ENCODE peak calls at places on chromosome 13, in ten cellular contexts. One of them, this sample, is unnamed. For H3K4me1, the result is how much of the 10 kb centered on the place peaks cover.

GRCh38 chr13:105007166-105007808 is 1528.2 kb downstream of the EFNB2 start:
- DNase-seq in GM23338: no peak
- DNase-seq in transverse colon: no peak
- DNase-seq in breast epithelium: no peak
- DNase-seq in sigmoid colon: no peak
- DNase-seq in endothelial cell of umbilical vein: peak
- DNase-seq in suprapubic skin: no peak
- DNase-seq in H1: no peak
- DNase-seq in stomach: no peak
- DNase-seq in upper lobe of left lung: no peak
- DNase-seq in this sample: no peak

GRCh38 chr13:87792878-87793277 is 121.7 kb downstream of the SLITRK5 start:
- DNase-seq in GM23338: peak
- DNase-seq in transverse colon: no peak
- DNase-seq in breast epithelium: no peak
- DNase-seq in sigmoid colon: no peak
- DNase-seq in endothelial cell of umbilical vein: no peak
- DNase-seq in suprapubic skin: no peak
- DNase-seq in H1: peak
- DNase-seq in stomach: no peak
- DNase-seq in upper lobe of left lung: no peak
- DNase-seq in this sample: no peak

GRCh38 chr13:73681015-73681414 is 453.2 kb downstream of the KLF12 start:
- DNase-seq in GM23338: no peak
- DNase-seq in transverse colon: no peak
- DNase-seq in breast epithelium: no peak
- DNase-seq in sigmoid colon: no peak
- DNase-seq in endothelial cell of umbilical vein: no peak
- DNase-seq in suprapubic skin: no peak
- DNase-seq in H1: no peak
- DNase-seq in stomach: no peak
- DNase-seq in upper lobe of left lung: no peak
- DNase-seq in this sample: no peak

GRCh38 chr13:77946522-77946921 is 27.9 kb upstream of the EDNRB start:
- DNase-seq in GM23338: no peak
- DNase-seq in transverse colon: no peak
- DNase-seq in breast epithelium: no peak
- DNase-seq in sigmoid colon: no peak
- DNase-seq in endothelial cell of umbilical vein: peak
- DNase-seq in suprapubic skin: no peak
- DNase-seq in H1: no peak
- DNase-seq in stomach: no peak
- DNase-seq in upper lobe of left lung: no peak
- DNase-seq in this sample: no peak

GRCh38 chr13:80939581-80939980 is 598.7 kb upstream of the SPRY2 start:
- DNase-seq in GM23338: peak
- DNase-seq in transverse colon: no peak
- DNase-seq in breast epithelium: no peak
- DNase-seq in sigmoid colon: no peak
- DNase-seq in endothelial cell of umbilical vein: no peak
- DNase-seq in suprapubic skin: no peak
- DNase-seq in H1: no peak
- DNase-seq in stomach: no peak
- DNase-seq in upper lobe of left lung: no peak
- DNase-seq in this sample: no peak

GRCh38 chr13:105059786-105060185 is 1475.7 kb downstream of the EFNB2 start:
- DNase-seq in GM23338: no peak
- DNase-seq in transverse colon: no peak
- DNase-seq in breast epithelium: no peak
- DNase-seq in sigmoid colon: no peak
- DNase-seq in endothelial cell of umbilical vein: no peak
- DNase-seq in suprapubic skin: no peak
- DNase-seq in H1: no peak
- DNase-seq in stomach: no peak
- DNase-seq in upper lobe of left lung: no peak
- DNase-seq in this sample: no peak

GRCh38 chr13:73492811-73493210 is 434.0 kb downstream of the KLF5 start:
- DNase-seq in GM23338: no peak
- DNase-seq in transverse colon: no peak
- DNase-seq in breast epithelium: no peak
- DNase-seq in sigmoid colon: no peak
- DNase-seq in endothelial cell of umbilical vein: no peak
- DNase-seq in suprapubic skin: no peak
- DNase-seq in H1: no peak
- DNase-seq in stomach: no peak
- DNase-seq in upper lobe of left lung: no peak
- DNase-seq in this sample: no peak

GRCh38 chr13:43185206-43185605 is 161.8 kb downstream of the DNAJC15 start:
- DNase-seq in GM23338: no peak
- DNase-seq in transverse colon: no peak
- DNase-seq in breast epithelium: no peak
- DNase-seq in sigmoid colon: no peak
- DNase-seq in endothelial cell of umbilical vein: no peak
- DNase-seq in suprapubic skin: no peak
- DNase-seq in H1: no peak
- DNase-seq in stomach: no peak
- DNase-seq in upper lobe of left lung: no peak
- DNase-seq in this sample: no peak

GRCh38 chr13:84653915-84654534 is 771.8 kb upstream of the SLITRK1 start:
- DNase-seq in GM23338: no peak
- DNase-seq in transverse colon: no peak
- DNase-seq in breast epithelium: no peak
- DNase-seq in sigmoid colon: no peak
- DNase-seq in endothelial cell of umbilical vein: no peak
- DNase-seq in suprapubic skin: no peak
- DNase-seq in H1: no peak
- DNase-seq in stomach: no peak
- DNase-seq in upper lobe of left lung: no peak
- DNase-seq in this sample: no peak

GRCh38 chr13:37484056-37484455 is 114.5 kb downstream of the POSTN start:
- DNase-seq in GM23338: no peak
- DNase-seq in transverse colon: no peak
- DNase-seq in breast epithelium: no peak
- DNase-seq in sigmoid colon: no peak
- DNase-seq in endothelial cell of umbilical vein: no peak
- DNase-seq in suprapubic skin: no peak
- DNase-seq in H1: no peak
- DNase-seq in stomach: no peak
- DNase-seq in upper lobe of left lung: no peak
- DNase-seq in this sample: no peak

GRCh38 chr13:78382946-78383542 is 220.3 kb downstream of the POU4F1 start:
- DNase-seq in GM23338: no peak
- DNase-seq in transverse colon: no peak
- DNase-seq in breast epithelium: no peak
- DNase-seq in sigmoid colon: no peak
- DNase-seq in endothelial cell of umbilical vein: peak
- DNase-seq in suprapubic skin: no peak
- DNase-seq in H1: no peak
- DNase-seq in stomach: no peak
- DNase-seq in upper lobe of left lung: no peak
- DNase-seq in this sample: no peak

GRCh38 chr13:47474326-47474725 is 526.7 kb downstream of the SUCLA2 start:
- DNase-seq in GM23338: no peak
- DNase-seq in transverse colon: no peak
- DNase-seq in breast epithelium: no peak
- DNase-seq in sigmoid colon: no peak
- DNase-seq in endothelial cell of umbilical vein: no peak
- DNase-seq in suprapubic skin: no peak
- DNase-seq in H1: no peak
- DNase-seq in stomach: no peak
- DNase-seq in upper lobe of left lung: no peak
- DNase-seq in this sample: no peak

GRCh38 chr13:70585109-70585508 is 476.9 kb upstream of the KLHL1 start:
- DNase-seq in GM23338: no peak
- DNase-seq in transverse colon: no peak
- DNase-seq in breast epithelium: no peak
- DNase-seq in sigmoid colon: no peak
- DNase-seq in endothelial cell of umbilical vein: no peak
- DNase-seq in suprapubic skin: no peak
- DNase-seq in H1: no peak
- DNase-seq in stomach: no peak
- DNase-seq in upper lobe of left lung: no peak
- DNase-seq in this sample: no peak

GRCh38 chr13:107678075-107678689 is 537.2 kb downstream of the LIG4 start:
- DNase-seq in GM23338: peak
- DNase-seq in transverse colon: no peak
- DNase-seq in breast epithelium: no peak
- DNase-seq in sigmoid colon: no peak
- DNase-seq in endothelial cell of umbilical vein: no peak
- DNase-seq in suprapubic skin: no peak
- DNase-seq in H1: no peak
- DNase-seq in stomach: no peak
- DNase-seq in upper lobe of left lung: no peak
- DNase-seq in this sample: no peak

GRCh38 chr13:24851546-24851945 is 87.6 kb downstream of the RNF17 start:
- DNase-seq in GM23338: no peak
- DNase-seq in transverse colon: no peak
- DNase-seq in breast epithelium: no peak
- DNase-seq in sigmoid colon: no peak
- DNase-seq in endothelial cell of umbilical vein: no peak
- DNase-seq in suprapubic skin: no peak
- DNase-seq in H1: no peak
- DNase-seq in stomach: no peak
- DNase-seq in upper lobe of left lung: no peak
- DNase-seq in this sample: no peak
- TF ChIP-seq POLR2AphosphoS5 in GM23338: no peak
- TF ChIP-seq POLR2AphosphoS5 in transverse colon: no peak
- TF ChIP-seq POLR2AphosphoS5 in breast epithelium: no peak
- TF ChIP-seq POLR2AphosphoS5 in sigmoid colon: no peak
- TF ChIP-seq POLR2AphosphoS5 in endothelial cell of umbilical vein: no peak
- TF ChIP-seq POLR2AphosphoS5 in suprapubic skin: no peak
- TF ChIP-seq POLR2AphosphoS5 in H1: no peak
- TF ChIP-seq POLR2AphosphoS5 in stomach: peak
- TF ChIP-seq POLR2AphosphoS5 in upper lobe of left lung: no peak
- TF ChIP-seq POLR2AphosphoS5 in this sample: no peak

GRCh38 chr13:25109341-25109740 is 13.4 kb downstream of the PABPC3 start:
- DNase-seq in GM23338: no peak
- DNase-seq in transverse colon: no peak
- DNase-seq in breast epithelium: no peak
- DNase-seq in sigmoid colon: no peak
- DNase-seq in endothelial cell of umbilical vein: no peak
- DNase-seq in suprapubic skin: no peak
- DNase-seq in H1: no peak
- DNase-seq in stomach: no peak
- DNase-seq in upper lobe of left lung: no peak
- DNase-seq in this sample: no peak

DNA sequence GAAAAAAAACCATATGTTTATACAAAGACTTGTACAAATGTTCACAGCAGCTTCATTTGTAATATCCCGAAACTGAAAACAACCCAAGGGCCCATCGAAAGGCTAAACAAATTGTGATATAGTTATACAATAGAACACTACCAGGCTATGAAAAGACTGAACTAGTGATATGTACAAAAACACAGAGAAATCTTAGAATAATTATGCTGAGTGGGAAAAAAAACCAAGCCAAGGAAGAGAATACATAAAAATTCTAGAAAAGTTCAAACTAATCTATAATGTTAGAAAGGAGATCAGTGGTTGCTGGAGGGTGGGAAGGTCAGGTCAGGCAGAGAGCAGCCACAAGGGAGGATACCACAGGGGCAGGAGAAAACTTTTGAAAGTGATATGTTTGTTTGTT is 7.8 kb downstream of the PABPC3 start:
- DNase-seq in GM23338: no peak
- DNase-seq in transverse colon: no peak
- DNase-seq in breast epithelium: no peak
- DNase-seq in sigmoid colon: no peak
- DNase-seq in endothelial cell of umbilical vein: no peak
- DNase-seq in suprapubic skin: no peak
- DNase-seq in H1: no peak
- DNase-seq in stomach: no peak
- DNase-seq in upper lobe of left lung: no peak
- DNase-seq in this sample: no peak
- H3K4me3 ChIP-seq in GM23338: no peak
- H3K4me3 ChIP-seq in transverse colon: no peak
- H3K4me3 ChIP-seq in breast epithelium: no peak
- H3K4me3 ChIP-seq in sigmoid colon: no peak
- H3K4me3 ChIP-seq in endothelial cell of umbilical vein: no peak
- H3K4me3 ChIP-seq in suprapubic skin: no peak
- H3K4me3 ChIP-seq in H1: no peak
- H3K4me3 ChIP-seq in stomach: no peak
- H3K4me3 ChIP-seq in upper lobe of left lung: no peak
- H3K4me3 ChIP-seq in this sample: no peak

GRCh38 chr13:51811920-51812328 is 8.0 kb upstream of the DHRS12 start:
- DNase-seq in GM23338: no peak
- DNase-seq in transverse colon: no peak
- DNase-seq in breast epithelium: no peak
- DNase-seq in sigmoid colon: no peak
- DNase-seq in endothelial cell of umbilical vein: peak
- DNase-seq in suprapubic skin: no peak
- DNase-seq in H1: no peak
- DNase-seq in stomach: no peak
- DNase-seq in upper lobe of left lung: no peak
- DNase-seq in this sample: no peak
- H3K4me1 ChIP-seq in GM23338: under half
- H3K4me1 ChIP-seq in transverse colon: under half
- H3K4me1 ChIP-seq in breast epithelium: under half
- H3K4me1 ChIP-seq in sigmoid colon: under half
- H3K4me1 ChIP-seq in endothelial cell of umbilical vein: under half
- H3K4me1 ChIP-seq in suprapubic skin: under half
- H3K4me1 ChIP-seq in H1: under half
- H3K4me1 ChIP-seq in stomach: under half
- H3K4me1 ChIP-seq in upper lobe of left lung: under half
- H3K4me1 ChIP-seq in this sample: under half

GRCh38 chr13:41621716-41622508 is 164.6 kb downstream of the RGCC start:
- DNase-seq in GM23338: no peak
- DNase-seq in transverse colon: no peak
- DNase-seq in breast epithelium: no peak
- DNase-seq in sigmoid colon: no peak
- DNase-seq in endothelial cell of umbilical vein: no peak
- DNase-seq in suprapubic skin: no peak
- DNase-seq in H1: no peak
- DNase-seq in stomach: no peak
- DNase-seq in upper lobe of left lung: no peak
- DNase-seq in this sample: no peak

GRCh38 chr13:41622545-41623429 is 165.4 kb downstream of the RGCC start:
- DNase-seq in GM23338: no peak
- DNase-seq in transverse colon: no peak
- DNase-seq in breast epithelium: no peak
- DNase-seq in sigmoid colon: no peak
- DNase-seq in endothelial cell of umbilical vein: peak
- DNase-seq in suprapubic skin: no peak
- DNase-seq in H1: no peak
- DNase-seq in stomach: no peak
- DNase-seq in upper lobe of left lung: no peak
- DNase-seq in this sample: no peak

GRCh38 chr13:41631296-41631965 is 174.1 kb downstream of the RGCC start:
- DNase-seq in GM23338: no peak
- DNase-seq in transverse colon: no peak
- DNase-seq in breast epithelium: no peak
- DNase-seq in sigmoid colon: no peak
- DNase-seq in endothelial cell of umbilical vein: no peak
- DNase-seq in suprapubic skin: no peak
- DNase-seq in H1: no peak
- DNase-seq in stomach: no peak
- DNase-seq in upper lobe of left lung: no peak
- DNase-seq in this sample: no peak

GRCh38 chr13:41627425-41627824 is 170.1 kb downstream of the RGCC start:
- DNase-seq in GM23338: no peak
- DNase-seq in transverse colon: no peak
- DNase-seq in breast epithelium: no peak
- DNase-seq in sigmoid colon: no peak
- DNase-seq in endothelial cell of umbilical vein: no peak
- DNase-seq in suprapubic skin: no peak
- DNase-seq in H1: no peak
- DNase-seq in stomach: no peak
- DNase-seq in upper lobe of left lung: no peak
- DNase-seq in this sample: no peak
- TF ChIP-seq POLR2AphosphoS5 in GM23338: no peak
- TF ChIP-seq POLR2AphosphoS5 in transverse colon: no peak
- TF ChIP-seq POLR2AphosphoS5 in breast epithelium: no peak
- TF ChIP-seq POLR2AphosphoS5 in sigmoid colon: no peak
- TF ChIP-seq POLR2AphosphoS5 in endothelial cell of umbilical vein: no peak
- TF ChIP-seq POLR2AphosphoS5 in suprapubic skin: no peak
- TF ChIP-seq POLR2AphosphoS5 in H1: no peak
- TF ChIP-seq POLR2AphosphoS5 in stomach: no peak
- TF ChIP-seq POLR2AphosphoS5 in upper lobe of left lung: no peak
- TF ChIP-seq POLR2AphosphoS5 in this sample: no peak